ENCODE peak calls at places on chromosomes 2 and 18, in nine cellular contexts. I is ovary, E is Peyer's patch, R is spleen, F is right lobe of liver, K is heart left ventricle, P is HCT116, O is A549, C is adrenal gland. W is an unnamed sample.

GRCh38 chr18:11529081-11529480 is 80.3 kb upstream of the SLC35G4 start:
- DNase-seq in I (no peak), E (no peak), R (no peak), F (no peak), K (no peak), P (no peak), O (no peak), C (no peak), W (no peak)

GRCh38 chr2:160376576-160376975 is 117.0 kb downstream of the RBMS1 start:
- DNase-seq in I (no peak), E (no peak), R (no peak), F (no peak), K (no peak), P (no peak), O (peak), C (no peak), W (no peak)

GRCh38 chr18:46675112-46675511 is 18.1 kb upstream of the LOXHD1 start:
- DNase-seq in I (no peak), E (no peak), R (no peak), F (no peak), K (no peak), P (no peak), O (no peak), C (no peak), W (no peak)

GRCh38 chr2:241886840-241887447 is 17.4 kb downstream of the RTP5 start:
- DNase-seq in I (no peak), E (no peak), R (peak), F (no peak), K (no peak), P (no peak), O (no peak), C (no peak), W (no peak)

GRCh38 chr2:1521878-1522495 is 108.7 kb downstream of the TPO start:
- DNase-seq in I (no peak), E (no peak), R (no peak), F (peak), K (no peak), P (no peak), O (no peak), C (peak), W (no peak)

GRCh38 chr2:74822771-74823283 is 11.1 kb upstream of the HK2 start:
- DNase-seq in I (no peak), E (no peak), R (no peak), F (no peak), K (no peak), P (no peak), O (no peak), C (no peak), W (no peak)

GRCh38 chr18:63730788-63731187 is 28.0 kb downstream of the SERPINB11 start:
- DNase-seq in I (no peak), E (no peak), R (no peak), F (no peak), K (no peak), P (no peak), O (peak), C (no peak), W (no peak)

GRCh38 chr18:9804517-9805104 is 81.2 kb upstream of the TXNDC2 start:
- DNase-seq in I (no peak), E (no peak), R (no peak), F (no peak), K (peak), P (no peak), O (no peak), C (no peak), W (no peak)

GRCh38 chr2:187299122-187299906 is 148.7 kb downstream of the CALCRL start:
- DNase-seq in I (no peak), E (no peak), R (no peak), F (no peak), K (no peak), P (no peak), O (peak), C (no peak), W (no peak)

GRCh38 chr2:169362346-169363026 is at the start of gene LRP2:
- DNase-seq in I (no peak), E (no peak), R (no peak), F (peak), K (no peak), P (no peak), O (peak), C (no peak), W (peak)

GRCh38 chr2:230708204-230708603 is 4.4 kb upstream of the CAB39 start:
- DNase-seq in I (no peak), E (no peak), R (no peak), F (no peak), K (no peak), P (no peak), O (no peak), C (no peak), W (no peak)

GRCh38 chr2:48414980-48415764 is 114.8 kb upstream of the STON1 start:
- DNase-seq in I (no peak), E (no peak), R (no peak), F (peak), K (peak), P (no peak), O (no peak), C (no peak), W (no peak)

GRCh38 chr2:224263571-224264043 is 138.3 kb downstream of the FAM124B start:
- DNase-seq in I (no peak), E (no peak), R (no peak), F (no peak), K (no peak), P (no peak), O (no peak), C (no peak), W (no peak)

GRCh38 chr18:48724939-48725338 is 186.1 kb downstream of the CTIF start:
- DNase-seq in I (no peak), E (no peak), R (no peak), F (no peak), K (no peak), P (no peak), O (no peak), C (no peak), W (no peak)

GRCh38 chr2:222299926-222300724 is 1.3 kb upstream of the PAX3 start:
- DNase-seq in I (no peak), E (no peak), R (no peak), F (no peak), K (no peak), P (no peak), O (no peak), C (no peak), W (no peak)

GRCh38 chr2:81981616-81982015 is 1677.1 kb upstream of the LRRTM1 start:
- DNase-seq in I (no peak), E (no peak), R (no peak), F (no peak), K (no peak), P (no peak), O (no peak), C (no peak), W (no peak)

GRCh38 chr2:205496777-205497176 is 185.5 kb upstream of the NRP2 start:
- DNase-seq in I (no peak), E (no peak), R (no peak), F (no peak), K (no peak), P (no peak), O (no peak), C (no peak), W (no peak)

GRCh38 chr2:64784168-64785061 is 130.7 kb upstream of the SERTAD2 start:
- DNase-seq in I (no peak), E (no peak), R (peak), F (no peak), K (no peak), P (no peak), O (no peak), C (no peak), W (no peak)

GRCh38 chr18:44309185-44309584 is 371.5 kb upstream of the SETBP1 start:
- DNase-seq in I (no peak), E (no peak), R (no peak), F (no peak), K (no peak), P (no peak), O (no peak), C (no peak), W (no peak)

GRCh38 chr2:149928026-149928425 is 340.5 kb upstream of the MMADHC start:
- DNase-seq in I (no peak), E (no peak), R (no peak), F (no peak), K (no peak), P (no peak), O (no peak), C (no peak), W (no peak)

GRCh38 chr18:71405142-71405806 is 1116.4 kb downstream of the SOCS6 start:
- DNase-seq in I (no peak), E (no peak), R (no peak), F (no peak), K (no peak), P (no peak), O (no peak), C (no peak), W (no peak)

GRCh38 chr2:23418490-23418911 is 33.5 kb downstream of the KLHL29 start:
- DNase-seq in I (peak), E (no peak), R (peak), F (no peak), K (no peak), P (no peak), O (no peak), C (peak), W (no peak)

GRCh38 chr2:3493610-3493997 is 25.7 kb downstream of the ADI1 start:
- DNase-seq in I (peak), E (no peak), R (no peak), F (no peak), K (no peak), P (no peak), O (peak), C (peak), W (peak)

GRCh38 chr2:168526641-168527040 is 70.6 kb downstream of the CERS6 start:
- DNase-seq in I (peak), E (no peak), R (no peak), F (no peak), K (peak), P (no peak), O (no peak), C (no peak), W (peak)

GRCh38 chr2:12915792-12916191 is 199.1 kb downstream of the TRIB2 start:
- DNase-seq in I (no peak), E (no peak), R (no peak), F (no peak), K (no peak), P (no peak), O (no peak), C (no peak), W (no peak)

GRCh38 chr2:20635698-20636584 is 15.0 kb downstream of the HS1BP3 start:
- DNase-seq in I (peak), E (peak), R (peak), F (peak), K (peak), P (peak), O (peak), C (peak), W (peak)

GRCh38 chr2:239120664-239121063 is 272.8 kb downstream of the TWIST2 start:
- DNase-seq in I (no peak), E (no peak), R (no peak), F (no peak), K (no peak), P (no peak), O (no peak), C (no peak), W (no peak)

GRCh38 chr2:70983506-70984227 is 5.2 kb downstream of the ANKRD53 start:
- DNase-seq in I (peak), E (no peak), R (no peak), F (peak), K (no peak), P (no peak), O (no peak), C (no peak), W (peak)

GRCh38 chr2:80304522-80304878 is at the start of gene LRRTM1:
- DNase-seq in I (no peak), E (no peak), R (no peak), F (no peak), K (no peak), P (no peak), O (no peak), C (no peak), W (peak)

GRCh38 chr2:11387100-11387390 is 42.6 kb upstream of the ROCK2 start:
- DNase-seq in I (no peak), E (no peak), R (no peak), F (no peak), K (no peak), P (no peak), O (no peak), C (no peak), W (no peak)

GRCh38 chr2:227849906-227850305 is 21.5 kb upstream of the DAW1 start:
- DNase-seq in I (no peak), E (no peak), R (no peak), F (no peak), K (no peak), P (no peak), O (no peak), C (no peak), W (no peak)

GRCh38 chr2:107809835-107810234 is 16.9 kb upstream of the RGPD4 start:
- DNase-seq in I (no peak), E (no peak), R (no peak), F (no peak), K (no peak), P (no peak), O (no peak), C (no peak), W (no peak)

GRCh38 chr18:49021076-49021432 is 70.3 kb upstream of the SMAD7 start:
- DNase-seq in I (no peak), E (no peak), R (peak), F (no peak), K (no peak), P (no peak), O (no peak), C (peak), W (no peak)

GRCh38 chr18:47150824-47151366 is 595 bp upstream of the HDHD2 start:
- DNase-seq in I (peak), E (no peak), R (peak), F (peak), K (peak), P (no peak), O (no peak), C (no peak), W (peak)

GRCh38 chr2:128236491-128237035 is 82.1 kb downstream of the HS6ST1 start:
- DNase-seq in I (no peak), E (no peak), R (peak), F (no peak), K (no peak), P (no peak), O (no peak), C (peak), W (no peak)

GRCh38 chr2:128235581-128235980 is 83.1 kb downstream of the HS6ST1 start:
- DNase-seq in I (no peak), E (no peak), R (no peak), F (no peak), K (no peak), P (no peak), O (no peak), C (no peak), W (no peak)

GRCh38 chr2:128233790-128234395 is 84.8 kb downstream of the HS6ST1 start:
- DNase-seq in I (no peak), E (no peak), R (no peak), F (no peak), K (no peak), P (no peak), O (no peak), C (no peak), W (no peak)

GRCh38 chr2:128234613-128235012 is 84.1 kb downstream of the HS6ST1 start:
- DNase-seq in I (no peak), E (no peak), R (no peak), F (no peak), K (no peak), P (no peak), O (no peak), C (no peak), W (no peak)

DNA sequence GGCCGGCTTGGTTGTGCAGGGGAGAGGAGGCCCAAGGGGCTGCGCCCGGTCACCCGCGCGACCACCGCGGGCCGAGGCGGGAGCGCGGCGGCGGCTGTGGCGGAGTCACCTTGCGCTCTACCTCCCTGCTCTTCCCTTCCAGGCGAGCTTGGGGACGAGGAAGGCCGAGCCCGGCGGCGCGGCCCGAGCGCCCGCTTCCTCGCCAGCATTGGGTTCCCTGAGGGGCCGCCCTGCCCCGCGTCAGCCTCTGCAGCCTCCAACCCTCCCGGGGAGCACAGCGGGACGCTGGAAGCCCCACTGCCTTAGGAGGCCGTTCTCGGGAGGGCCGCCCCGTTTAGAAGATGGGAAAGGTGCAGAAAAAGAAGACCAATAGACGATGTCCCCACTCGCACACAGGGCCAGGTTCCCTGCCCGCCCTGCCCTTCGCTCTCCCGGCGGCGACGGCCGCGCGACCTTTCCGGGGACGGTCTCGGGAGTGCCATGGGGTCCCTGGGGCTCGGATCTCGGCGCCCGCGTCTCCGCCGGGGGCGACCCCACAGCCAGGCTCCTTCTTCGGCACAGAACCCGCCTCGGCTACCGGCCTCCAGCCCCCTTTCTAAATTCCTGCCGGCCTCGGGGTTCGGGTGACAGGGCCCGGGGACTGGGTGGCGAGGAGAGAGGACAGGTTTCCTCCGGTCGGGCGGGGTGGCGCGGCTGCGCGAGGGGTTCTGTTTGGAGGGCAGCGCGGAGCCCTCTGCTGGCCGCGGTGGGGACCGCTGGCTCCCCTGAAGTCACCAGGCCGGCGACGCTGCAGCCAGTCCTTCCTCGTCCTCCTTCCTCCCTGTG is 85.5 kb downstream of the HS6ST1 start:
- DNase-seq in I (peak), E (peak), R (peak), F (peak), K (peak), P (peak), O (peak), C (peak), W (peak)
- H3K27ac ChIP-seq in I (peak), E (peak), R (peak), F (peak), K (peak), P (no peak), O (peak), C (peak), W (peak)

GRCh38 chr2:111900859-111901258 is 2.5 kb downstream of the MERTK start:
- DNase-seq in I (no peak), E (no peak), R (no peak), F (no peak), K (no peak), P (no peak), O (peak), C (no peak), W (peak)
- TF ChIP-seq CTCF in I (no peak), E (no peak), R (no peak), F (peak), K (peak), P (peak), O (peak), C (peak), W (peak)

GRCh38 chr2:62458206-62459035 is 47.6 kb downstream of the TMEM17 start:
- DNase-seq in I (no peak), E (no peak), R (no peak), F (no peak), K (no peak), P (no peak), O (no peak), C (no peak), W (no peak)

GRCh38 chr2:62459106-62459505 is 46.9 kb downstream of the TMEM17 start:
- DNase-seq in I (no peak), E (no peak), R (no peak), F (no peak), K (no peak), P (no peak), O (no peak), C (no peak), W (no peak)

GRCh38 chr2:62457555-62457954 is 48.4 kb downstream of the TMEM17 start:
- DNase-seq in I (peak), E (no peak), R (no peak), F (no peak), K (no peak), P (no peak), O (no peak), C (no peak), W (peak)

GRCh38 chr2:62455957-62456692 is 49.9 kb downstream of the TMEM17 start:
- DNase-seq in I (no peak), E (no peak), R (no peak), F (no peak), K (no peak), P (no peak), O (no peak), C (no peak), W (no peak)

GRCh38 chr2:62456721-62457539 is 49.1 kb downstream of the TMEM17 start:
- DNase-seq in I (peak), E (peak), R (peak), F (peak), K (peak), P (no peak), O (peak), C (peak), W (peak)
- TF ChIP-seq POLR2A in I (no peak), E (no peak), R (no peak), F (no peak), K (no peak), P (no peak), O (peak), C (no peak), W (peak)

GRCh38 chr2:133414486-133415209 is 153.6 kb downstream of the NCKAP5 start:
- DNase-seq in I (no peak), E (no peak), R (no peak), F (no peak), K (no peak), P (no peak), O (no peak), C (no peak), W (no peak)
- H3K27ac ChIP-seq in I (no peak), E (no peak), R (no peak), F (no peak), K (no peak), P (no peak), O (no peak), C (no peak), W (no peak)

GRCh38 chr2:78992807-78993517 is 32.5 kb upstream of the REG3G start:
- DNase-seq in I (no peak), E (no peak), R (no peak), F (no peak), K (no peak), P (no peak), O (no peak), C (no peak), W (peak)
- TF ChIP-seq CTCF in I (no peak), E (no peak), R (no peak), F (no peak), K (no peak), P (no peak), O (no peak), C (no peak), W (no peak)

W was measured in body of pancreas.